ENCODE peak calls at places on chromosome 18, in seven cellular contexts. One of them, this sample, is unnamed.

GRCh38 chr18:70578480-70578879 is 289.6 kb downstream of the SOCS6 start:
- DNase-seq in left lung: no peak
- DNase-seq in body of pancreas: no peak
- DNase-seq in endodermal cell: peak
- DNase-seq in left ventricle myocardium inferior: no peak
- DNase-seq in colonic mucosa: no peak
- DNase-seq in tibial artery: no peak
- DNase-seq in this sample: no peak

GRCh38 chr18:44098551-44099098 is 582.1 kb upstream of the SETBP1 start:
- DNase-seq in left lung: no peak
- DNase-seq in body of pancreas: no peak
- DNase-seq in endodermal cell: peak
- DNase-seq in left ventricle myocardium inferior: no peak
- DNase-seq in colonic mucosa: no peak
- DNase-seq in tibial artery: no peak
- DNase-seq in this sample: no peak

GRCh38 chr18:72086421-72086820 is 457.7 kb downstream of the CBLN2 start:
- DNase-seq in left lung: no peak
- DNase-seq in body of pancreas: no peak
- DNase-seq in endodermal cell: no peak
- DNase-seq in left ventricle myocardium inferior: no peak
- DNase-seq in colonic mucosa: no peak
- DNase-seq in tibial artery: no peak
- DNase-seq in this sample: peak

GRCh38 chr18:78448106-78448505 is 531.5 kb upstream of the SALL3 start:
- DNase-seq in left lung: no peak
- DNase-seq in body of pancreas: no peak
- DNase-seq in endodermal cell: peak
- DNase-seq in left ventricle myocardium inferior: no peak
- DNase-seq in colonic mucosa: no peak
- DNase-seq in tibial artery: no peak
- DNase-seq in this sample: peak

GRCh38 chr18:58195278-58195721 is 151.3 kb downstream of the NEDD4L start:
- DNase-seq in left lung: peak
- DNase-seq in body of pancreas: peak
- DNase-seq in endodermal cell: peak
- DNase-seq in left ventricle myocardium inferior: no peak
- DNase-seq in colonic mucosa: peak
- DNase-seq in tibial artery: no peak
- DNase-seq in this sample: peak

GRCh38 chr18:25072205-25072604 is 279.8 kb downstream of the ZNF521 start:
- DNase-seq in left lung: no peak
- DNase-seq in body of pancreas: no peak
- DNase-seq in endodermal cell: no peak
- DNase-seq in left ventricle myocardium inferior: no peak
- DNase-seq in colonic mucosa: no peak
- DNase-seq in tibial artery: no peak
- DNase-seq in this sample: no peak

GRCh38 chr18:44133483-44133882 is 547.2 kb upstream of the SETBP1 start:
- DNase-seq in left lung: no peak
- DNase-seq in body of pancreas: no peak
- DNase-seq in endodermal cell: no peak
- DNase-seq in left ventricle myocardium inferior: no peak
- DNase-seq in colonic mucosa: no peak
- DNase-seq in tibial artery: no peak
- DNase-seq in this sample: no peak

GRCh38 chr18:22559414-22560282 is 141.9 kb upstream of the CTAGE1 start:
- DNase-seq in left lung: peak
- DNase-seq in body of pancreas: peak
- DNase-seq in endodermal cell: peak
- DNase-seq in left ventricle myocardium inferior: peak
- DNase-seq in colonic mucosa: peak
- DNase-seq in tibial artery: peak
- DNase-seq in this sample: no peak

GRCh38 chr18:3605562-3606443 is 155.8 kb downstream of the TGIF1 start:
- DNase-seq in left lung: no peak
- DNase-seq in body of pancreas: no peak
- DNase-seq in endodermal cell: no peak
- DNase-seq in left ventricle myocardium inferior: no peak
- DNase-seq in colonic mucosa: no peak
- DNase-seq in tibial artery: no peak
- DNase-seq in this sample: no peak

GRCh38 chr18:5466256-5466655 is 77.5 kb downstream of the EPB41L3 start:
- DNase-seq in left lung: no peak
- DNase-seq in body of pancreas: no peak
- DNase-seq in endodermal cell: no peak
- DNase-seq in left ventricle myocardium inferior: no peak
- DNase-seq in colonic mucosa: no peak
- DNase-seq in tibial artery: no peak
- DNase-seq in this sample: no peak

GRCh38 chr18:2908946-2909335 is 62.1 kb downstream of the EMILIN2 start:
- DNase-seq in left lung: no peak
- DNase-seq in body of pancreas: no peak
- DNase-seq in endodermal cell: peak
- DNase-seq in left ventricle myocardium inferior: no peak
- DNase-seq in colonic mucosa: no peak
- DNase-seq in tibial artery: no peak
- DNase-seq in this sample: no peak

GRCh38 chr18:23585007-23585871 is 1.1 kb downstream of the NPC1 start:
- DNase-seq in left lung: no peak
- DNase-seq in body of pancreas: no peak
- DNase-seq in endodermal cell: peak
- DNase-seq in left ventricle myocardium inferior: no peak
- DNase-seq in colonic mucosa: peak
- DNase-seq in tibial artery: no peak
- DNase-seq in this sample: peak

GRCh38 chr18:21004721-21005120 is 106.9 kb downstream of the ROCK1 start:
- DNase-seq in left lung: no peak
- DNase-seq in body of pancreas: no peak
- DNase-seq in endodermal cell: no peak
- DNase-seq in left ventricle myocardium inferior: no peak
- DNase-seq in colonic mucosa: no peak
- DNase-seq in tibial artery: no peak
- DNase-seq in this sample: no peak

GRCh38 chr18:7941533-7941932 is 374.4 kb downstream of the PTPRM start:
- DNase-seq in left lung: peak
- DNase-seq in body of pancreas: peak
- DNase-seq in endodermal cell: no peak
- DNase-seq in left ventricle myocardium inferior: no peak
- DNase-seq in colonic mucosa: peak
- DNase-seq in tibial artery: no peak
- DNase-seq in this sample: no peak

GRCh38 chr18:7940379-7940778 is 373.3 kb downstream of the PTPRM start:
- DNase-seq in left lung: peak
- DNase-seq in body of pancreas: no peak
- DNase-seq in endodermal cell: no peak
- DNase-seq in left ventricle myocardium inferior: no peak
- DNase-seq in colonic mucosa: no peak
- DNase-seq in tibial artery: no peak
- DNase-seq in this sample: no peak

GRCh38 chr18:7937268-7937667 is 370.2 kb downstream of the PTPRM start:
- DNase-seq in left lung: peak
- DNase-seq in body of pancreas: no peak
- DNase-seq in endodermal cell: no peak
- DNase-seq in left ventricle myocardium inferior: no peak
- DNase-seq in colonic mucosa: no peak
- DNase-seq in tibial artery: no peak
- DNase-seq in this sample: no peak

GRCh38 chr18:7945882-7946281 is 378.8 kb downstream of the PTPRM start:
- DNase-seq in left lung: no peak
- DNase-seq in body of pancreas: peak
- DNase-seq in endodermal cell: no peak
- DNase-seq in left ventricle myocardium inferior: no peak
- DNase-seq in colonic mucosa: no peak
- DNase-seq in tibial artery: no peak
- DNase-seq in this sample: no peak

DNA sequence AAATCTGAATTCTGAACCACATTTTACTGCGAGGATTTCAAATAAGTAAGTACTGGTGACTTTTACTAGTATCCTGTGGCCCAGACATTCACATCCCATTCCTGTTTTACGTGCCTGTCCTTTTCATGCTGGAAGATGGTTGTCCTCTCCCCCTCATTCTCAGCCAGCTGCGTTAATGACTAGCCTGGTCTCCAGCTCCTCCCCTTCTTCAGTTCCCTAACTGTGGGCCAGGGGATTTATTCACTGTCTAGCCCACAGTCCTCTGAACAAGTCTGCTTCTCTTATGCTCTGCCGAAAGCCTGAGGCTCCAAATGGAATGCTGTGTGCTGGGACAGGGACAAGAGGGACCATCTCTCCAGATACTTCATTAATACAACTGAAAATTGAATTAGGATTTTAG is 373.9 kb downstream of the PTPRM start:
- DNase-seq in left lung: no peak
- DNase-seq in body of pancreas: no peak
- DNase-seq in endodermal cell: no peak
- DNase-seq in left ventricle myocardium inferior: no peak
- DNase-seq in colonic mucosa: no peak
- DNase-seq in tibial artery: no peak
- DNase-seq in this sample: no peak
- H3K27ac ChIP-seq in left lung: no peak
- H3K27ac ChIP-seq in body of pancreas: no peak
- H3K27ac ChIP-seq in endodermal cell: no peak
- H3K27ac ChIP-seq in left ventricle myocardium inferior: no peak
- H3K27ac ChIP-seq in colonic mucosa: peak
- H3K27ac ChIP-seq in tibial artery: no peak
- H3K27ac ChIP-seq in this sample: no peak

GRCh38 chr18:48153641-48154481 is 223.4 kb upstream of the SMAD2 start:
- DNase-seq in left lung: no peak
- DNase-seq in body of pancreas: no peak
- DNase-seq in endodermal cell: peak
- DNase-seq in left ventricle myocardium inferior: no peak
- DNase-seq in colonic mucosa: no peak
- DNase-seq in tibial artery: peak
- DNase-seq in this sample: no peak
- H3K27ac ChIP-seq in left lung: no peak
- H3K27ac ChIP-seq in body of pancreas: no peak
- H3K27ac ChIP-seq in endodermal cell: no peak
- H3K27ac ChIP-seq in left ventricle myocardium inferior: peak
- H3K27ac ChIP-seq in colonic mucosa: no peak
- H3K27ac ChIP-seq in tibial artery: peak
- H3K27ac ChIP-seq in this sample: no peak

DNA sequence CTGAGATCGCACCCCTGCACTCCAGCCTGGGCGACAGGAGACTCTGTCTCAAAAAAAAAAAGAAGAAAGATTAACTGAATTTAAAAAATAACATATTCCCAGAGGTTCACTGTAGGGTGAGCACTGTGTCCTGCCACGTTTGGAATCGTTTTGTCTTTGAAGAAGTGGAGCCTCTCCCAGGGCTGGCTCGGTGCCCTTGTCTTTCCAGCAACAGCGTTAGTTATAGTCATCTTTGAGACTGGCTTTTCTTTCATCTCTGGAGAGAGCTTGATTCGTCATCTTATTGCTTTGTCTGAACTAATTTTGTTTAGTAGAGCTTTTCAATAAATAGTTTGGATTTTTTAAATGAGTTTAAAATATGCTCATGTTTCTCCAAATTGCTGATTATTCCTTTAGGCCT is 50.5 kb downstream of the IMPA2 start:
- DNase-seq in left lung: no peak
- DNase-seq in body of pancreas: no peak
- DNase-seq in endodermal cell: no peak
- DNase-seq in left ventricle myocardium inferior: peak
- DNase-seq in colonic mucosa: no peak
- DNase-seq in tibial artery: peak
- DNase-seq in this sample: no peak
- H3K27ac ChIP-seq in left lung: no peak
- H3K27ac ChIP-seq in body of pancreas: no peak
- H3K27ac ChIP-seq in endodermal cell: no peak
- H3K27ac ChIP-seq in left ventricle myocardium inferior: peak
- H3K27ac ChIP-seq in colonic mucosa: no peak
- H3K27ac ChIP-seq in tibial artery: no peak
- H3K27ac ChIP-seq in this sample: no peak

GRCh38 chr18:74336656-74337055 is 21.0 kb downstream of the C18orf63 start:
- DNase-seq in left lung: no peak
- DNase-seq in body of pancreas: no peak
- DNase-seq in endodermal cell: no peak
- DNase-seq in left ventricle myocardium inferior: no peak
- DNase-seq in colonic mucosa: no peak
- DNase-seq in tibial artery: no peak
- DNase-seq in this sample: no peak

GRCh38 chr18:74337155-74337911 is 21.7 kb downstream of the C18orf63 start:
- DNase-seq in left lung: no peak
- DNase-seq in body of pancreas: no peak
- DNase-seq in endodermal cell: no peak
- DNase-seq in left ventricle myocardium inferior: no peak
- DNase-seq in colonic mucosa: no peak
- DNase-seq in tibial artery: no peak
- DNase-seq in this sample: no peak

GRCh38 chr18:74333091-74333490 is 17.5 kb downstream of the C18orf63 start:
- DNase-seq in left lung: no peak
- DNase-seq in body of pancreas: no peak
- DNase-seq in endodermal cell: no peak
- DNase-seq in left ventricle myocardium inferior: no peak
- DNase-seq in colonic mucosa: no peak
- DNase-seq in tibial artery: no peak
- DNase-seq in this sample: no peak

GRCh38 chr18:74331404-74331803 is 15.8 kb downstream of the C18orf63 start:
- DNase-seq in left lung: no peak
- DNase-seq in body of pancreas: no peak
- DNase-seq in endodermal cell: no peak
- DNase-seq in left ventricle myocardium inferior: no peak
- DNase-seq in colonic mucosa: no peak
- DNase-seq in tibial artery: no peak
- DNase-seq in this sample: no peak

GRCh38 chr18:74334242-74334893 is 18.7 kb downstream of the C18orf63 start:
- DNase-seq in left lung: no peak
- DNase-seq in body of pancreas: no peak
- DNase-seq in endodermal cell: no peak
- DNase-seq in left ventricle myocardium inferior: no peak
- DNase-seq in colonic mucosa: no peak
- DNase-seq in tibial artery: no peak
- DNase-seq in this sample: peak
- H3K27ac ChIP-seq in left lung: no peak
- H3K27ac ChIP-seq in body of pancreas: no peak
- H3K27ac ChIP-seq in endodermal cell: no peak
- H3K27ac ChIP-seq in left ventricle myocardium inferior: no peak
- H3K27ac ChIP-seq in colonic mucosa: no peak
- H3K27ac ChIP-seq in tibial artery: no peak
- H3K27ac ChIP-seq in this sample: no peak

GRCh38 chr18:13502585-13502984 is 223.8 kb downstream of the FAM210A start:
- DNase-seq in left lung: no peak
- DNase-seq in body of pancreas: peak
- DNase-seq in endodermal cell: no peak
- DNase-seq in left ventricle myocardium inferior: peak
- DNase-seq in colonic mucosa: no peak
- DNase-seq in tibial artery: peak
- DNase-seq in this sample: no peak
- H3K27ac ChIP-seq in left lung: no peak
- H3K27ac ChIP-seq in body of pancreas: no peak
- H3K27ac ChIP-seq in endodermal cell: peak
- H3K27ac ChIP-seq in left ventricle myocardium inferior: no peak
- H3K27ac ChIP-seq in colonic mucosa: no peak
- H3K27ac ChIP-seq in tibial artery: peak
- H3K27ac ChIP-seq in this sample: no peak

GRCh38 chr18:12885500-12885899 is 1.5 kb upstream of the PTPN2 start:
- DNase-seq in left lung: no peak
- DNase-seq in body of pancreas: no peak
- DNase-seq in endodermal cell: peak
- DNase-seq in left ventricle myocardium inferior: no peak
- DNase-seq in colonic mucosa: no peak
- DNase-seq in tibial artery: no peak
- DNase-seq in this sample: no peak
- H3K27ac ChIP-seq in left lung: no peak
- H3K27ac ChIP-seq in body of pancreas: no peak
- H3K27ac ChIP-seq in endodermal cell: no peak
- H3K27ac ChIP-seq in left ventricle myocardium inferior: no peak
- H3K27ac ChIP-seq in colonic mucosa: no peak
- H3K27ac ChIP-seq in tibial artery: no peak
- H3K27ac ChIP-seq in this sample: peak

This sample was measured in OCI-LY7.